ENCODE peak calls at places on chromosome 11, in four cellular contexts. E, W, U and S are unnamed samples.

GRCh38 chr11:129695543-129696308 is 119.9 kb upstream of the TMEM45B start:
- DNase-seq in W (peak; percentile 46), E (no peak), U (peak; percentile 67), S (peak; percentile 87)

GRCh38 chr11:22685111-22685510 is 18.7 kb downstream of the GAS2 start:
- DNase-seq in W (no peak), U (no peak), E (no peak), S (no peak)

GRCh38 chr11:76604081-76604601 is 66.4 kb downstream of the LRRC32 start:
- DNase-seq in U (no peak), W (no peak), E (no peak), S (no peak)

GRCh38 chr11:111299111-111300026 is 1.0 kb downstream of the POU2AF3 start:
- DNase-seq in U (no peak), E (no peak), W (peak; percentile 46), S (peak; percentile 74)

GRCh38 chr11:45209904-45210699 is 63.7 kb downstream of the PRDM11 start:
- DNase-seq in E (no peak), U (no peak), W (no peak), S (peak; percentile 72)

GRCh38 chr11:77517226-77517625 is 43.3 kb upstream of the PAK1 start:
- DNase-seq in E (no peak), W (no peak), U (no peak), S (no peak)

GRCh38 chr11:44301856-44302231 is 8.1 kb downstream of the ALX4 start:
- DNase-seq in W (no peak), U (peak; percentile 39), E (no peak), S (no peak)

GRCh38 chr11:11267312-11267711 is 85.7 kb downstream of the CSNK2A3 start:
- DNase-seq in U (no peak), W (no peak), E (no peak), S (no peak)

GRCh38 chr11:130077671-130078468 is 8.2 kb downstream of the APLP2 start:
- DNase-seq in U (peak; percentile 68), W (no peak), E (no peak), S (no peak)

GRCh38 chr11:23947883-23948282 is 549.0 kb upstream of the LUZP2 start:
- DNase-seq in W (no peak), U (no peak), E (no peak), S (no peak)

GRCh38 chr11:79087238-79087956 is 353.4 kb downstream of the TENM4 start:
- DNase-seq in U (no peak), W (peak; percentile 84), E (no peak), S (no peak)

GRCh38 chr11:71206186-71206585 is 46.2 kb downstream of the SHANK2 start:
- DNase-seq in U (no peak), E (no peak), W (no peak), S (no peak)

GRCh38 chr11:127564803-127565202 is 564.2 kb upstream of the KIRREL3 start:
- DNase-seq in U (no peak), E (no peak), W (no peak), S (no peak)

GRCh38 chr11:73288197-73288872 is 16.2 kb downstream of the P2RY6 start:
- DNase-seq in E (no peak), W (no peak), U (no peak), S (no peak)

DNA sequence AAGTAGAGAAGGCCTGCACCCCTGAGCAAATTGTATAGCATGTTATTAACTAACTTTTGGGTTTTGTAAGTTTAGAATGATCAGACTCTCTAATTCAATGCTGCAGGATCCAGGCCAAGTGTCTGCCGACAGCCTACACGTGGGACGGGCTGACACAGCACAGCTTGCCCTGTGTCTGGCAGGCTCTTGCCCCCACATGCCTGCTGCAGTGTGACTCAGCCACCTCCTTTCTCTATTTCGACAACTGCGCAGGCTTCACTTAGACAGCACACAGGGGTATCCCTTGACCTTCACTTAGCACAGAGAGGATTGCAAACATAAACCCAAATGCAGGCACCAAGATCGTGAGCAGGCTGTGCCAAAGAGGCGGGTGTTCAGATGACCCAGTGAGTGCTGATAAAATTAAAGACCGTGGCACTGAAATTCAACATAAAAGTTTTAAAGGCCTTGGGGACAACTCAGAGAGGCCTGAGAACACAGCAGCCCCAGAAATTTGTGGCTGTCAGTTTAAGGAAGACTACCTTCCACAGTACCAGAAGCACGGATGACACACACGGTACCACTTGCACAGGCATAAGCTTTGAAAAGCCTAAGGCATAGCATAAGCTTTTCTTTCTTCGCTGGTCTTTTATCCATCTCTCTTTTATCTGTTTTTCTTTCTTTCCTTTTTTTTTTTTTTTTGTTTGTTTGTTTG is 37.8 kb downstream of the SCN3B start:
- DNase-seq in U (no peak), W (no peak), E (no peak), S (no peak)
- TF ChIP-seq ETV6 in U (no peak), W (no peak), E (no peak), S (no peak)

GRCh38 chr11:35917676-35918075 is 26.2 kb upstream of the LDLRAD3 start:
- DNase-seq in W (no peak), U (no peak), E (no peak), S (no peak)

GRCh38 chr11:35923452-35923851 is 20.4 kb upstream of the LDLRAD3 start:
- DNase-seq in E (no peak), W (no peak), U (no peak), S (no peak)

GRCh38 chr11:35918716-35919115 is 25.1 kb upstream of the LDLRAD3 start:
- DNase-seq in W (no peak), E (no peak), U (no peak), S (no peak)

GRCh38 chr11:35916270-35916669 is 27.6 kb upstream of the LDLRAD3 start:
- DNase-seq in W (no peak), E (no peak), U (no peak), S (no peak)

DNA sequence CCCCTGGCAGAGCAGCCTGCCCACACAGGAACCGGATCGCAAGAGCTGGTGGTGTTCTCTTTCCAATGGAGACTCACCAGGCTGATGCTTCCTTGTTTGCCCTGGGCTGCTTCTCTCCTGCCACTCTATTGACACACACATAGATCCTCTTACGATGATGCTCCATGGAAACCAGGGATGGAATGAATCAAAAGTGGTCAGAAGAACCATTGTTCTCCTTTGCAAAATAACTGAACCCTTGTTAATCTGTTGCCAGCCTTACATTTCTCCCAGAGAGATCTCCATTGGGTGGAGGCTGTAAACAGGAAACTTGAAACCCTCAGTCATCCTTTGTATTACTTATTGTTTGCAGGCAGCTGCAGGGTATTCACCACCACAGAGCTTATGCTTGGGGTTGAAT is 24.6 kb upstream of the LDLRAD3 start:
- DNase-seq in U (no peak), E (no peak), W (no peak), S (no peak)
- TF ChIP-seq ETV6 in U (no peak), E (no peak), W (no peak), S (no peak)

GRCh38 chr11:116578971-116579687 is 193.7 kb downstream of the BUD13 start:
- DNase-seq in W (peak; percentile 23), E (no peak), U (no peak), S (peak; percentile 41)

GRCh38 chr11:116582621-116583020 is 190.2 kb downstream of the BUD13 start:
- DNase-seq in U (no peak), W (no peak), E (no peak), S (no peak)

GRCh38 chr11:116581349-116581748 is 191.4 kb downstream of the BUD13 start:
- DNase-seq in E (no peak), W (no peak), U (no peak), S (no peak)

GRCh38 chr11:116580828-116581227 is 192.0 kb downstream of the BUD13 start:
- DNase-seq in E (no peak), U (no peak), W (no peak), S (peak; percentile 87)

GRCh38 chr11:116579857-116580727 is 192.7 kb downstream of the BUD13 start:
- DNase-seq in U (no peak), W (peak; percentile 83), E (no peak), S (peak; percentile 56)
- TF ChIP-seq ETV6 in U (no peak), W (no peak), E (no peak), S (no peak)

GRCh38 chr11:8773916-8774537 is 91.4 kb downstream of the RPL27A start:
- DNase-seq in W (no peak), E (no peak), U (no peak), S (no peak)

GRCh38 chr11:8773125-8773524 is 90.5 kb downstream of the RPL27A start:
- DNase-seq in E (no peak), W (no peak), U (no peak), S (no peak)

GRCh38 chr11:8777907-8778767 is 95.5 kb downstream of the RPL27A start:
- DNase-seq in W (no peak), U (no peak), E (no peak), S (no peak)

GRCh38 chr11:8776209-8776608 is 93.6 kb downstream of the RPL27A start:
- DNase-seq in U (no peak), E (no peak), W (peak; percentile 74), S (no peak)

GRCh38 chr11:8775341-8776133 is 92.9 kb downstream of the RPL27A start:
- DNase-seq in U (no peak), W (no peak), E (no peak), S (no peak)
- TF ChIP-seq ETV6 in U (no peak), W (no peak), E (no peak), S (no peak)

DNA sequence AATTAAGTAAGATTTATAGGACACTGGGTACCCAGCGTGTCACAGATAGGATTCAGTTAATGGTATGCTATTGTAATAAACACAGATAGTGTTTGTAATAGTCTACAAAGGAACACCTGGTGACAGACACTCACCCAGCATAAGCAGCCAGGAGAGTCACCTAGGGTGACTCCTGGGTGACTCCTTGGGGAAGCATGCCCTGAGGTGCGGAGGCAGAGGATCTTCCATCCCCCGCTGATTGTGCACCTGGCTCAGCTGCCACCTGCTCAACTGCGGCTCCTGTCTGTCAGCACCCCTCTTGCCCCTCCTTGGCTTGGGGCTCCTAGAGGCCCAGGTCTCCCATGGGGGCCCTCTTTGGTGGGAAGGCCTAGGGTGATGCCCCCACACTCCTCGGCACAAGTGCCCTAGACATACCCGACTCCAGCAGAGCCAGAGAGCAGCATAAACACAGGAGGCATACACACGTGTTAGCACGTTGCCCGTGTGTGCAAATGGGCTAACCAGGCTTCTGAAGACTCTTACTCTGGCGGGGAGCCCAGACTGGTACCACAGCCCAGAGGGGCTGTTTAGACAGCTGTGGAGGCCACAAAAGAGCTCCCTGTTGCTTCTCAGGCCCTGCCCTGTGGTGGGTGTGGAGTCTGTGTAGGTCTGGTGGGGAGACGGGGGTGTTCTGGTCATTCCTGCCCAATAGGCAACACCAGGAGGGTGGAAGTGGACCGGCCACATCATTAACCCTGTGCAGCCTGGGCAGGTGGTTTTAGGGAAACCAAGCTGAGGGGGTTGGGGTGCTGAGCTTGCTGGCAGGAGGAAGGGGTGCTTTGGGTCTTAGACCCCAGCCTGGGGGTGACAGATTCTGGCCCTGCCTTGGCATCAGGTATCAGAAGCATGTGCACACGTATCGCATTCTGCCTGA is 3.0 kb downstream of the INPPL1 start:
- DNase-seq in U (no peak), W (no peak), E (no peak), S (no peak)
- TF ChIP-seq ETV6 in U (no peak), W (no peak), E (no peak), S (no peak)

DNA sequence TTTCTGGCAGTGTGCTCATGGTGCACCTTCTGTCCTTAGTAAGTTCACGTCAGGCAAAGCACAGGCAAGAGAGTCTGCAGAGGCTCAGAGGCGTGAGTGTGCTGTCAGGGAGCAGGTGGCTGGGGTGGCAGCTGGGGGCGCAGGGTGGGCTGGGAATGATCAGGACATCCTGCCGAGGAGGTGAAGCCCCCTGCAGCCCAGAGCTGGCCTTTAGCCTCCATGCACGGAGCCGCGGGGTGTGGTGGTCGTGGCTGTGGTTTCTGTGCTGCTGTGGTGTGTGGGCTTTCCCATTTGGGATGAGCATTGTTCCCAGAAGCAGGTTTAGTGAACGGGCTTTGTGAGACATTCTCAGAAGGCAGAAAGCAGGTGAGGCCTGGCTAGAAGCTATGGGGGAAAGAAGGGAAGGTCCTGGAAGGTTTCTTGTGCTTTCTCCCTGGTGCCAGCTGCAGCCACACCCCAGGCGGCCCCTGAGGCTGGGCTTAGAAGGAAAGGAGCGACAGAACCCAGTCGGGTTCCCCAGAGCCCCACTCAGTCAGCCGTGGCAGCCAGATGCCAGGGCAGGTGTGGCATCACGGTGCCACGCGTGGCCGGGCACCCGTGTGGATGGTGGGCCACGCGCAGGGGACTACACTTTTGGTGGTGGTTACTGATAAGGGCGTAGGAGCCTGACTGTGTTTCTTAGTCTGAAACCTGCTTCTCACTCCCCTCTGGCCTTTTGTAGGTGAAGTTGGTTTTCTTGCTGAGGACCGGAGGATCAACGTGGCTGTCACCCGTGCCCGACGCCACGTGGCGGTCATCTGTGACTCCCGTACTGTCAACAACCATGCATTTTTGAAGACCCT is 32.0 kb downstream of the IGHMBP2 start:
- DNase-seq in U (no peak), E (no peak), W (no peak), S (no peak)
- TF ChIP-seq ETV6 in U (no peak), E (no peak), W (no peak), S (no peak)